ENCODE peak calls at places on chromosome 1, in seven cellular contexts. One of them, this sample, is unnamed.
A peak's percentile ranks its signal among the peaks of the same experiment; 100 is the strongest.

GRCh38 chr1:67880056-67880601 is 46.9 kb upstream of the GNG12 start:
- DNase-seq in neuronal stem cell: no peak
- DNase-seq in H9: no peak
- DNase-seq in IMR-90: peak; percentile 79
- DNase-seq in mesenchymal stem cell: peak; percentile 43
- DNase-seq in H1: no peak
- DNase-seq in trophoblast cell: peak; percentile 40
- DNase-seq in this sample: no peak

GRCh38 chr1:161506336-161507223 is 1.3 kb downstream of the FCGR2A start:
- DNase-seq in neuronal stem cell: no peak
- DNase-seq in H9: no peak
- DNase-seq in IMR-90: peak; percentile 54
- DNase-seq in mesenchymal stem cell: peak; percentile 57
- DNase-seq in H1: no peak
- DNase-seq in trophoblast cell: peak; percentile 13
- DNase-seq in this sample: no peak

GRCh38 chr1:209648366-209648765 is 3.9 kb downstream of the LAMB3 start:
- DNase-seq in neuronal stem cell: no peak
- DNase-seq in H9: no peak
- DNase-seq in IMR-90: no peak
- DNase-seq in mesenchymal stem cell: no peak
- DNase-seq in H1: no peak
- DNase-seq in trophoblast cell: no peak
- DNase-seq in this sample: no peak

GRCh38 chr1:212979340-212980122 is 29.2 kb downstream of the VASH2 start:
- DNase-seq in neuronal stem cell: no peak
- DNase-seq in H9: peak; percentile 23
- DNase-seq in IMR-90: no peak
- DNase-seq in mesenchymal stem cell: no peak
- DNase-seq in H1: no peak
- DNase-seq in trophoblast cell: no peak
- DNase-seq in this sample: no peak

GRCh38 chr1:155062151-155062686 is 1.3 kb upstream of the EFNA4 start:
- DNase-seq in neuronal stem cell: peak; percentile 55
- DNase-seq in H9: peak; percentile 80
- DNase-seq in IMR-90: no peak
- DNase-seq in mesenchymal stem cell: no peak
- DNase-seq in H1: no peak
- DNase-seq in trophoblast cell: no peak
- DNase-seq in this sample: peak; percentile 66

GRCh38 chr1:54884135-54884586 is 2.8 kb downstream of the DHCR24 start:
- DNase-seq in neuronal stem cell: no peak
- DNase-seq in H9: no peak
- DNase-seq in IMR-90: peak; percentile 79
- DNase-seq in mesenchymal stem cell: peak; percentile 44
- DNase-seq in H1: no peak
- DNase-seq in trophoblast cell: no peak
- DNase-seq in this sample: no peak

GRCh38 chr1:38005195-38006007 is at the start of gene FHL3:
- DNase-seq in neuronal stem cell: peak; percentile 64
- DNase-seq in H9: peak; percentile 89
- DNase-seq in IMR-90: peak; percentile 33
- DNase-seq in mesenchymal stem cell: peak; percentile 42
- DNase-seq in H1: no peak
- DNase-seq in trophoblast cell: peak; percentile 37
- DNase-seq in this sample: peak; percentile 89

GRCh38 chr1:201633811-201634210 is 94.9 kb downstream of the NAV1 start:
- DNase-seq in neuronal stem cell: no peak
- DNase-seq in H9: no peak
- DNase-seq in IMR-90: peak; percentile 44
- DNase-seq in mesenchymal stem cell: peak; percentile 48
- DNase-seq in H1: no peak
- DNase-seq in trophoblast cell: no peak
- DNase-seq in this sample: peak; percentile 40

GRCh38 chr1:2046225-2046917 is 3.8 kb upstream of the PRKCZ start:
- DNase-seq in neuronal stem cell: no peak
- DNase-seq in H9: peak; percentile 94
- DNase-seq in IMR-90: no peak
- DNase-seq in mesenchymal stem cell: peak; percentile 18
- DNase-seq in H1: peak; percentile 64
- DNase-seq in trophoblast cell: peak; percentile 74
- DNase-seq in this sample: peak; percentile 83

GRCh38 chr1:9494936-9495758 is 44.1 kb upstream of the SLC25A33 start:
- DNase-seq in neuronal stem cell: peak; percentile 68
- DNase-seq in H9: peak; percentile 79
- DNase-seq in IMR-90: peak; percentile 32
- DNase-seq in mesenchymal stem cell: peak; percentile 35
- DNase-seq in H1: peak; percentile 38
- DNase-seq in trophoblast cell: peak; percentile 30
- DNase-seq in this sample: peak; percentile 68

GRCh38 chr1:227870375-227870774 is 54.9 kb downstream of the PRSS38 start:
- DNase-seq in neuronal stem cell: no peak
- DNase-seq in H9: no peak
- DNase-seq in IMR-90: no peak
- DNase-seq in mesenchymal stem cell: no peak
- DNase-seq in H1: no peak
- DNase-seq in trophoblast cell: no peak
- DNase-seq in this sample: no peak

GRCh38 chr1:55212349-55213028 is 2.7 kb downstream of the USP24 start:
- DNase-seq in neuronal stem cell: no peak
- DNase-seq in H9: no peak
- DNase-seq in IMR-90: no peak
- DNase-seq in mesenchymal stem cell: no peak
- DNase-seq in H1: no peak
- DNase-seq in trophoblast cell: no peak
- DNase-seq in this sample: no peak

GRCh38 chr1:185017338-185017737 is 28.0 kb upstream of the RNF2 start:
- DNase-seq in neuronal stem cell: no peak
- DNase-seq in H9: no peak
- DNase-seq in IMR-90: peak; percentile 94
- DNase-seq in mesenchymal stem cell: peak; percentile 91
- DNase-seq in H1: no peak
- DNase-seq in trophoblast cell: peak; percentile 86
- DNase-seq in this sample: no peak

GRCh38 chr1:212040629-212041028 is 5.1 kb downstream of the DTL start:
- DNase-seq in neuronal stem cell: no peak
- DNase-seq in H9: no peak
- DNase-seq in IMR-90: no peak
- DNase-seq in mesenchymal stem cell: peak; percentile 15
- DNase-seq in H1: no peak
- DNase-seq in trophoblast cell: no peak
- DNase-seq in this sample: no peak

GRCh38 chr1:65209005-65209885 is 61.2 kb downstream of the AK4 start:
- DNase-seq in neuronal stem cell: no peak
- DNase-seq in H9: no peak
- DNase-seq in IMR-90: peak; percentile 47
- DNase-seq in mesenchymal stem cell: peak; percentile 40
- DNase-seq in H1: no peak
- DNase-seq in trophoblast cell: peak; percentile 71
- DNase-seq in this sample: peak; percentile 44

GRCh38 chr1:58815680-58816071 is 31.8 kb upstream of the JUN start:
- DNase-seq in neuronal stem cell: no peak
- DNase-seq in H9: peak; percentile 47
- DNase-seq in IMR-90: no peak
- DNase-seq in mesenchymal stem cell: peak; percentile 66
- DNase-seq in H1: no peak
- DNase-seq in trophoblast cell: peak; percentile 32
- DNase-seq in this sample: peak; percentile 68

GRCh38 chr1:100580446-100580845 is 42.5 kb downstream of the GPR88 start:
- DNase-seq in neuronal stem cell: no peak
- DNase-seq in H9: no peak
- DNase-seq in IMR-90: peak; percentile 15
- DNase-seq in mesenchymal stem cell: no peak
- DNase-seq in H1: no peak
- DNase-seq in trophoblast cell: no peak
- DNase-seq in this sample: no peak

GRCh38 chr1:160834945-160835565 is 27.6 kb downstream of the CD244 start:
- DNase-seq in neuronal stem cell: no peak
- DNase-seq in H9: no peak
- DNase-seq in IMR-90: peak; percentile 31
- DNase-seq in mesenchymal stem cell: peak; percentile 17
- DNase-seq in H1: no peak
- DNase-seq in trophoblast cell: no peak
- DNase-seq in this sample: peak; percentile 39

GRCh38 chr1:232183266-232183800 is 446.6 kb downstream of the SIPA1L2 start:
- DNase-seq in neuronal stem cell: no peak
- DNase-seq in H9: no peak
- DNase-seq in IMR-90: no peak
- DNase-seq in mesenchymal stem cell: no peak
- DNase-seq in H1: no peak
- DNase-seq in trophoblast cell: no peak
- DNase-seq in this sample: no peak

GRCh38 chr1:30323352-30323751 is 400.0 kb downstream of the MATN1 start:
- DNase-seq in neuronal stem cell: no peak
- DNase-seq in H9: no peak
- DNase-seq in IMR-90: no peak
- DNase-seq in mesenchymal stem cell: no peak
- DNase-seq in H1: no peak
- DNase-seq in trophoblast cell: no peak
- DNase-seq in this sample: no peak

GRCh38 chr1:9350011-9350907 is 57.6 kb downstream of the SPSB1 start:
- DNase-seq in neuronal stem cell: no peak
- DNase-seq in H9: no peak
- DNase-seq in IMR-90: peak; percentile 65
- DNase-seq in mesenchymal stem cell: peak; percentile 82
- DNase-seq in H1: no peak
- DNase-seq in trophoblast cell: peak; percentile 70
- DNase-seq in this sample: no peak

GRCh38 chr1:28819020-28819419 is 7.0 kb downstream of the OPRD1 start:
- DNase-seq in neuronal stem cell: no peak
- DNase-seq in H9: no peak
- DNase-seq in IMR-90: no peak
- DNase-seq in mesenchymal stem cell: no peak
- DNase-seq in H1: no peak
- DNase-seq in trophoblast cell: no peak
- DNase-seq in this sample: no peak

GRCh38 chr1:28817133-28817532 is 5.2 kb downstream of the OPRD1 start:
- DNase-seq in neuronal stem cell: no peak
- DNase-seq in H9: no peak
- DNase-seq in IMR-90: no peak
- DNase-seq in mesenchymal stem cell: no peak
- DNase-seq in H1: no peak
- DNase-seq in trophoblast cell: no peak
- DNase-seq in this sample: no peak

GRCh38 chr1:28822779-28823178 is 10.8 kb downstream of the OPRD1 start:
- DNase-seq in neuronal stem cell: no peak
- DNase-seq in H9: no peak
- DNase-seq in IMR-90: no peak
- DNase-seq in mesenchymal stem cell: no peak
- DNase-seq in H1: no peak
- DNase-seq in trophoblast cell: no peak
- DNase-seq in this sample: no peak
- H3K23ac ChIP-seq in neuronal stem cell: no peak overlapping the region
- H3K23ac ChIP-seq in H9: no peak overlapping the region
- H3K23ac ChIP-seq in IMR-90: no peak overlapping the region
- H3K23ac ChIP-seq in mesenchymal stem cell: no peak overlapping the region
- H3K23ac ChIP-seq in H1: no peak overlapping the region
- H3K23ac ChIP-seq in trophoblast cell: no peak overlapping the region
- H3K23ac ChIP-seq in this sample: no peak overlapping the region

DNA sequence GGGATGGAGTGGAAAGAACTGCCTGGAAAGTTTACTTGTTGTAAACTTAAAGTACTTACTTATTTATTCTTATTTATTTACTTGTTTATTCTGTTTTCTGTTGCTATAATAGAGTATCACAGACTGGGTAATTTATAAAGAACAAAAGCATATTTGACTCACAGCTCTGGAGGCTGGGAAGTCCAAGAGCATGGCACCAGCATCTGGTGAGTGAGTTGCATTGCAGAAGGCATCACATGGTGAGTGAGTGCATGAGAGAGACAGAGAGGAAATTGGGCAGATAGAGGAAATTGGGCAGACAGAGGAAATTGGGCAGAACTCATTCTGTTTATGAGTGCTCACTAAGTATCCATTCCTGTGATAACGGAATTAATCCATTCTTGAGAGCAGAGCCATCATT is 11.6 kb upstream of the RGSL1 start:
- DNase-seq in neuronal stem cell: no peak
- DNase-seq in H9: no peak
- DNase-seq in IMR-90: no peak
- DNase-seq in mesenchymal stem cell: no peak
- DNase-seq in H1: no peak
- DNase-seq in trophoblast cell: no peak
- DNase-seq in this sample: no peak
- H3K23ac ChIP-seq in neuronal stem cell: no peak overlapping the region
- H3K23ac ChIP-seq in H9: no peak overlapping the region
- H3K23ac ChIP-seq in IMR-90: no peak overlapping the region
- H3K23ac ChIP-seq in mesenchymal stem cell: no peak overlapping the region
- H3K23ac ChIP-seq in H1: no peak overlapping the region
- H3K23ac ChIP-seq in trophoblast cell: no peak overlapping the region
- H3K23ac ChIP-seq in this sample: no peak overlapping the region

GRCh38 chr1:87121732-87122163 is 206.9 kb upstream of the LMO4 start:
- DNase-seq in neuronal stem cell: no peak
- DNase-seq in H9: no peak
- DNase-seq in IMR-90: peak; percentile 25
- DNase-seq in mesenchymal stem cell: no peak
- DNase-seq in H1: no peak
- DNase-seq in trophoblast cell: no peak
- DNase-seq in this sample: no peak
- H3K23ac ChIP-seq in neuronal stem cell: no peak overlapping the region
- H3K23ac ChIP-seq in H9: no peak overlapping the region
- H3K23ac ChIP-seq in IMR-90: no peak overlapping the region
- H3K23ac ChIP-seq in mesenchymal stem cell: no peak overlapping the region
- H3K23ac ChIP-seq in H1: no peak overlapping the region
- H3K23ac ChIP-seq in trophoblast cell: no peak overlapping the region
- H3K23ac ChIP-seq in this sample: no peak overlapping the region

GRCh38 chr1:36279789-36280296 is 26.3 kb upstream of the SH3D21 start:
- DNase-seq in neuronal stem cell: no peak
- DNase-seq in H9: no peak
- DNase-seq in IMR-90: no peak
- DNase-seq in mesenchymal stem cell: no peak
- DNase-seq in H1: no peak
- DNase-seq in trophoblast cell: no peak
- DNase-seq in this sample: no peak

GRCh38 chr1:36279110-36279788 is 26.9 kb upstream of the SH3D21 start:
- DNase-seq in neuronal stem cell: no peak
- DNase-seq in H9: no peak
- DNase-seq in IMR-90: peak; percentile 66
- DNase-seq in mesenchymal stem cell: no peak
- DNase-seq in H1: no peak
- DNase-seq in trophoblast cell: no peak
- DNase-seq in this sample: no peak

GRCh38 chr1:36273024-36273423 is 33.1 kb upstream of the SH3D21 start:
- DNase-seq in neuronal stem cell: no peak
- DNase-seq in H9: no peak
- DNase-seq in IMR-90: no peak
- DNase-seq in mesenchymal stem cell: no peak
- DNase-seq in H1: no peak
- DNase-seq in trophoblast cell: no peak
- DNase-seq in this sample: no peak

GRCh38 chr1:36276688-36277087 is 29.5 kb upstream of the SH3D21 start:
- DNase-seq in neuronal stem cell: no peak
- DNase-seq in H9: no peak
- DNase-seq in IMR-90: no peak
- DNase-seq in mesenchymal stem cell: no peak
- DNase-seq in H1: no peak
- DNase-seq in trophoblast cell: no peak
- DNase-seq in this sample: no peak
- H3K23ac ChIP-seq in neuronal stem cell: no peak overlapping the region
- H3K23ac ChIP-seq in H9: no peak overlapping the region
- H3K23ac ChIP-seq in IMR-90: no peak overlapping the region
- H3K23ac ChIP-seq in mesenchymal stem cell: no peak overlapping the region
- H3K23ac ChIP-seq in H1: no peak overlapping the region
- H3K23ac ChIP-seq in trophoblast cell: no peak overlapping the region
- H3K23ac ChIP-seq in this sample: no peak overlapping the region